ENCODE peak calls at places on chromosomes 12 and 14, in seven cellular contexts. One of them, this sample, is unnamed.

GRCh38 chr14:34766060-34766459 is 51.7 kb upstream of the CFL2 start:
- DNase-seq in Calu3: no peak
- DNase-seq in endodermal cell: no peak
- DNase-seq in fibroblast of lung: no peak
- DNase-seq in coronary artery: no peak
- DNase-seq in suprapubic skin: no peak
- DNase-seq in hepatocyte: no peak
- DNase-seq in this sample: no peak

GRCh38 chr12:4224211-4224878 is 49.2 kb upstream of the CCND2 start:
- DNase-seq in Calu3: no peak
- DNase-seq in endodermal cell: no peak
- DNase-seq in fibroblast of lung: no peak
- DNase-seq in coronary artery: peak; percentile 22
- DNase-seq in suprapubic skin: no peak
- DNase-seq in hepatocyte: no peak
- DNase-seq in this sample: no peak

GRCh38 chr14:49768301-49769121 is 558 bp downstream of the KLHDC2 start:
- DNase-seq in Calu3: peak; percentile 36
- DNase-seq in endodermal cell: peak; percentile 82
- DNase-seq in fibroblast of lung: peak; percentile 77
- DNase-seq in coronary artery: peak; percentile 80
- DNase-seq in suprapubic skin: peak; percentile 78
- DNase-seq in hepatocyte: peak; percentile 80
- DNase-seq in this sample: no peak

GRCh38 chr14:36069535-36069900 is 107.0 kb downstream of the PTCSC3 start:
- DNase-seq in Calu3: peak; percentile 76
- DNase-seq in endodermal cell: peak; percentile 80
- DNase-seq in fibroblast of lung: peak; percentile 55
- DNase-seq in coronary artery: no peak
- DNase-seq in suprapubic skin: no peak
- DNase-seq in hepatocyte: peak; percentile 58
- DNase-seq in this sample: no peak

GRCh38 chr12:12770262-12770661 is 15.2 kb upstream of the APOLD1 start:
- DNase-seq in Calu3: no peak
- DNase-seq in endodermal cell: no peak
- DNase-seq in fibroblast of lung: no peak
- DNase-seq in coronary artery: no peak
- DNase-seq in suprapubic skin: no peak
- DNase-seq in hepatocyte: no peak
- DNase-seq in this sample: no peak

GRCh38 chr12:46963977-46964376 is 115.4 kb upstream of the PCED1B start:
- DNase-seq in Calu3: no peak
- DNase-seq in endodermal cell: no peak
- DNase-seq in fibroblast of lung: peak; percentile 62
- DNase-seq in coronary artery: no peak
- DNase-seq in suprapubic skin: no peak
- DNase-seq in hepatocyte: no peak
- DNase-seq in this sample: no peak

GRCh38 chr12:130953783-130954543 is at the start of gene ADGRD1:
- DNase-seq in Calu3: no peak
- DNase-seq in endodermal cell: peak; percentile 83
- DNase-seq in fibroblast of lung: no peak
- DNase-seq in coronary artery: no peak
- DNase-seq in suprapubic skin: no peak
- DNase-seq in hepatocyte: peak; percentile 62
- DNase-seq in this sample: no peak

GRCh38 chr12:69243099-69244084 is 4.0 kb downstream of the CPSF6 start:
- DNase-seq in Calu3: no peak
- DNase-seq in endodermal cell: peak; percentile 46
- DNase-seq in fibroblast of lung: no peak
- DNase-seq in coronary artery: no peak
- DNase-seq in suprapubic skin: no peak
- DNase-seq in hepatocyte: no peak
- DNase-seq in this sample: no peak

GRCh38 chr14:24665440-24665991 is 31.5 kb upstream of the GZMB start:
- DNase-seq in Calu3: no peak
- DNase-seq in endodermal cell: no peak
- DNase-seq in fibroblast of lung: no peak
- DNase-seq in coronary artery: no peak
- DNase-seq in suprapubic skin: no peak
- DNase-seq in hepatocyte: no peak
- DNase-seq in this sample: no peak

GRCh38 chr14:24079521-24080141 is 8.3 kb downstream of the CPNE6 start:
- DNase-seq in Calu3: no peak
- DNase-seq in endodermal cell: peak; percentile 89
- DNase-seq in fibroblast of lung: no peak
- DNase-seq in coronary artery: no peak
- DNase-seq in suprapubic skin: no peak
- DNase-seq in hepatocyte: no peak
- DNase-seq in this sample: no peak

GRCh38 chr12:65590318-65590717 is 234.0 kb upstream of the HMGA2 start:
- DNase-seq in Calu3: no peak
- DNase-seq in endodermal cell: no peak
- DNase-seq in fibroblast of lung: no peak
- DNase-seq in coronary artery: no peak
- DNase-seq in suprapubic skin: no peak
- DNase-seq in hepatocyte: no peak
- DNase-seq in this sample: no peak

GRCh38 chr14:54450535-54450934 is 9.4 kb upstream of the CNIH1 start:
- DNase-seq in Calu3: no peak
- DNase-seq in endodermal cell: no peak
- DNase-seq in fibroblast of lung: peak; percentile 52
- DNase-seq in coronary artery: no peak
- DNase-seq in suprapubic skin: no peak
- DNase-seq in hepatocyte: no peak
- DNase-seq in this sample: no peak

GRCh38 chr12:75103822-75104221 is 105.8 kb downstream of the KCNC2 start:
- DNase-seq in Calu3: no peak
- DNase-seq in endodermal cell: no peak
- DNase-seq in fibroblast of lung: no peak
- DNase-seq in coronary artery: no peak
- DNase-seq in suprapubic skin: no peak
- DNase-seq in hepatocyte: no peak
- DNase-seq in this sample: no peak

GRCh38 chr14:77024171-77024627 is 4.3 kb downstream of the IRF2BPL start:
- DNase-seq in Calu3: no peak
- DNase-seq in endodermal cell: peak; percentile 91
- DNase-seq in fibroblast of lung: peak; percentile 58
- DNase-seq in coronary artery: no peak
- DNase-seq in suprapubic skin: no peak
- DNase-seq in hepatocyte: peak; percentile 81
- DNase-seq in this sample: no peak

GRCh38 chr12:6195665-6196535 is 4.3 kb upstream of the CD9 start:
- DNase-seq in Calu3: peak; percentile 93
- DNase-seq in endodermal cell: peak; percentile 100
- DNase-seq in fibroblast of lung: peak; percentile 83
- DNase-seq in coronary artery: peak; percentile 92
- DNase-seq in suprapubic skin: peak; percentile 94
- DNase-seq in hepatocyte: peak; percentile 93
- DNase-seq in this sample: peak; percentile 98
- TF ChIP-seq CTCF in Calu3: peak; percentile 92
- TF ChIP-seq CTCF in endodermal cell: peak; percentile 100
- TF ChIP-seq CTCF in fibroblast of lung: peak; percentile 89
- TF ChIP-seq CTCF in coronary artery: peak; percentile 92
- TF ChIP-seq CTCF in suprapubic skin: peak; percentile 95
- TF ChIP-seq CTCF in hepatocyte: peak; percentile 91
- TF ChIP-seq CTCF in this sample: peak; percentile 83

DNA sequence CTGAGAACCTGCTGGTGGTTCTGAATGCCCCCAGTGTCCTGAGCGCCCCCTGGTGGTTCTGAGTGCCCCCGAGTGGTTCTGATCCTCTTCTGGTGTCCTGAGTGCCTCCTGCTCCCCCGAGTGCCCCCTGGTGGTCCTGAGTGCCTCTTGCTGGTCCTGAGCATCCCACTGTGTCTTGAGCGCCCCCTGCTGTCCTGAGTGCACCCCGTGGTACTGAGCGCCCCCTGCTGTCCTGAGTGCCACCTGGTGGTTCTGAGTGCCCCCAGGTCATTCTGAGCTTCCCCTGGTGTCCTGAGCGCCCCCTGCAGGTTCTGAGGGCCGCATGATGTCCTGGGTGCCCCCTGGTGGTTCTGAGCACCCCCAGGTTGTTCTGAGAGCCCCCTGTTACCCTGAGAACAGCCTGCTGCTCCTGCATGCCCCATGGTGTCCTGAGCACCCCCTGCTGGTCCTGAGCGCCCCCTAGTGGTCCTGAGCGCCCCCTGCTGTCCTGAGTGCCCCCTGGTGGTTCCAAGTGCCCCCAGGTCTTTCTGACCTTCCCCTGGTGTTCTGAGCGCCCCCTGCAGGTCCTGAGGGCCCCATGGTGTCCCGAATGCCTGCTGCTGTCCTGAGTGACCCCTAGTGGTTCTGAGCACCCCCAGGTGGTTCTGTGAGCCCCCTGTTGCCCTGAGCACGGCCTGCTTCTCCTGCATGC is 1165.4 kb downstream of the TMEM121 start:
- DNase-seq in Calu3: peak; percentile 41
- DNase-seq in endodermal cell: peak; percentile 52
- DNase-seq in fibroblast of lung: no peak
- DNase-seq in coronary artery: no peak
- DNase-seq in suprapubic skin: peak; percentile 61
- DNase-seq in hepatocyte: peak; percentile 4
- DNase-seq in this sample: no peak
- TF ChIP-seq CTCF in Calu3: peak; percentile 56
- TF ChIP-seq CTCF in endodermal cell: peak; percentile 41
- TF ChIP-seq CTCF in fibroblast of lung: peak; percentile 3
- TF ChIP-seq CTCF in coronary artery: no peak
- TF ChIP-seq CTCF in suprapubic skin: no peak
- TF ChIP-seq CTCF in hepatocyte: no peak
- TF ChIP-seq CTCF in this sample: peak; percentile 1

GRCh38 chr14:95174184-95174804 is 17.0 kb upstream of the DICER1 start:
- DNase-seq in Calu3: no peak
- DNase-seq in endodermal cell: no peak
- DNase-seq in fibroblast of lung: no peak
- DNase-seq in coronary artery: peak; percentile 7
- DNase-seq in suprapubic skin: no peak
- DNase-seq in hepatocyte: no peak
- DNase-seq in this sample: no peak
- TF ChIP-seq CTCF in Calu3: no peak
- TF ChIP-seq CTCF in endodermal cell: peak; percentile 17
- TF ChIP-seq CTCF in fibroblast of lung: peak; percentile 25
- TF ChIP-seq CTCF in coronary artery: no peak
- TF ChIP-seq CTCF in suprapubic skin: no peak
- TF ChIP-seq CTCF in hepatocyte: peak; percentile 32
- TF ChIP-seq CTCF in this sample: peak; percentile 44

GRCh38 chr14:82872494-82872893 is 1338.8 kb upstream of the SEL1L start:
- DNase-seq in Calu3: no peak
- DNase-seq in endodermal cell: peak; percentile 84
- DNase-seq in fibroblast of lung: no peak
- DNase-seq in coronary artery: no peak
- DNase-seq in suprapubic skin: no peak
- DNase-seq in hepatocyte: no peak
- DNase-seq in this sample: no peak
- TF ChIP-seq CTCF in Calu3: no peak
- TF ChIP-seq CTCF in endodermal cell: peak; percentile 80
- TF ChIP-seq CTCF in fibroblast of lung: peak; percentile 7
- TF ChIP-seq CTCF in coronary artery: no peak
- TF ChIP-seq CTCF in suprapubic skin: no peak
- TF ChIP-seq CTCF in hepatocyte: peak; percentile 15
- TF ChIP-seq CTCF in this sample: no peak

GRCh38 chr14:106277503-106277902 is 751.1 kb downstream of the TMEM121 start:
- DNase-seq in Calu3: peak; percentile 45
- DNase-seq in endodermal cell: no peak
- DNase-seq in fibroblast of lung: no peak
- DNase-seq in coronary artery: no peak
- DNase-seq in suprapubic skin: no peak
- DNase-seq in hepatocyte: no peak
- DNase-seq in this sample: no peak
- TF ChIP-seq CTCF in Calu3: no peak
- TF ChIP-seq CTCF in endodermal cell: peak; percentile 21
- TF ChIP-seq CTCF in fibroblast of lung: no peak
- TF ChIP-seq CTCF in coronary artery: no peak
- TF ChIP-seq CTCF in suprapubic skin: no peak
- TF ChIP-seq CTCF in hepatocyte: no peak
- TF ChIP-seq CTCF in this sample: peak; percentile 25

GRCh38 chr12:122865268-122866231 is 30.3 kb downstream of the HIP1R start:
- DNase-seq in Calu3: peak; percentile 74
- DNase-seq in endodermal cell: peak; percentile 80
- DNase-seq in fibroblast of lung: no peak
- DNase-seq in coronary artery: no peak
- DNase-seq in suprapubic skin: peak; percentile 75
- DNase-seq in hepatocyte: peak; percentile 64
- DNase-seq in this sample: no peak
- TF ChIP-seq CTCF in Calu3: peak; percentile 65
- TF ChIP-seq CTCF in endodermal cell: peak; percentile 34
- TF ChIP-seq CTCF in fibroblast of lung: peak; percentile 37
- TF ChIP-seq CTCF in coronary artery: no peak
- TF ChIP-seq CTCF in suprapubic skin: peak; percentile 1
- TF ChIP-seq CTCF in hepatocyte: peak; percentile 36
- TF ChIP-seq CTCF in this sample: peak; percentile 15

GRCh38 chr12:88947486-88948043 is 367.3 kb upstream of the KITLG start:
- DNase-seq in Calu3: no peak
- DNase-seq in endodermal cell: no peak
- DNase-seq in fibroblast of lung: no peak
- DNase-seq in coronary artery: no peak
- DNase-seq in suprapubic skin: no peak
- DNase-seq in hepatocyte: no peak
- DNase-seq in this sample: no peak

GRCh38 chr12:88944403-88944802 is 364.1 kb upstream of the KITLG start:
- DNase-seq in Calu3: no peak
- DNase-seq in endodermal cell: no peak
- DNase-seq in fibroblast of lung: peak; percentile 68
- DNase-seq in coronary artery: no peak
- DNase-seq in suprapubic skin: no peak
- DNase-seq in hepatocyte: no peak
- DNase-seq in this sample: no peak

GRCh38 chr12:88945041-88945732 is 364.9 kb upstream of the KITLG start:
- DNase-seq in Calu3: no peak
- DNase-seq in endodermal cell: no peak
- DNase-seq in fibroblast of lung: peak; percentile 64
- DNase-seq in coronary artery: no peak
- DNase-seq in suprapubic skin: no peak
- DNase-seq in hepatocyte: no peak
- DNase-seq in this sample: no peak

GRCh38 chr12:88951177-88951576 is 370.9 kb upstream of the KITLG start:
- DNase-seq in Calu3: no peak
- DNase-seq in endodermal cell: no peak
- DNase-seq in fibroblast of lung: no peak
- DNase-seq in coronary artery: no peak
- DNase-seq in suprapubic skin: no peak
- DNase-seq in hepatocyte: no peak
- DNase-seq in this sample: no peak

GRCh38 chr12:88946377-88946997 is 366.2 kb upstream of the KITLG start:
- DNase-seq in Calu3: no peak
- DNase-seq in endodermal cell: no peak
- DNase-seq in fibroblast of lung: peak; percentile 88
- DNase-seq in coronary artery: no peak
- DNase-seq in suprapubic skin: peak; percentile 59
- DNase-seq in hepatocyte: no peak
- DNase-seq in this sample: no peak
- TF ChIP-seq CTCF in Calu3: no peak
- TF ChIP-seq CTCF in endodermal cell: no peak
- TF ChIP-seq CTCF in fibroblast of lung: peak; percentile 17
- TF ChIP-seq CTCF in coronary artery: no peak
- TF ChIP-seq CTCF in suprapubic skin: no peak
- TF ChIP-seq CTCF in hepatocyte: no peak
- TF ChIP-seq CTCF in this sample: no peak

DNA sequence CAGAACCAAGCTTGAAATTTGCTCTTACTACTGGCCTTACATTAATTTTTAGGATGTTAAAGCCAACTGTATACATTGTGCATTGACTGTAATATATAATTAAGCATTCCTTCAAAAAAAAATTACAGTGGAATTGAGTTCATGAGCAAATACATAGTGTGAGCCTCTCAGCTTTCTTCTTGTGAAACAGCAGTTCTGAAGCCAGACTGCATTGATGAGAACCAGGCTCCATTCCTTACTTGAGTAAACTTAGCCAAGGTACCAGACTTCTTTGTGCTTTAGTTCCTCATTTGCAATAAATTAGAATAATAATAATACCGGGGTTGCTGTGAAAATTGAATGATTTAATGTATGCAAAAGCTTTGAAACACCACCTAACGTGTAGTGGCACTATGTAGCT is 169.4 kb downstream of the ANO4 start:
- DNase-seq in Calu3: no peak
- DNase-seq in endodermal cell: no peak
- DNase-seq in fibroblast of lung: no peak
- DNase-seq in coronary artery: no peak
- DNase-seq in suprapubic skin: no peak
- DNase-seq in hepatocyte: no peak
- DNase-seq in this sample: no peak
- TF ChIP-seq CTCF in Calu3: no peak
- TF ChIP-seq CTCF in endodermal cell: no peak
- TF ChIP-seq CTCF in fibroblast of lung: no peak
- TF ChIP-seq CTCF in coronary artery: no peak
- TF ChIP-seq CTCF in suprapubic skin: no peak
- TF ChIP-seq CTCF in hepatocyte: no peak
- TF ChIP-seq CTCF in this sample: no peak

This sample was measured in D721Med.